ENCODE peak calls at places on chromosome 12, in six cellular contexts. P is pancreas; O is foreskin keratinocyte; J is activated T-helper 17 cell treated with anti-CD3 and anti-CD28 coated beads, Interleukin-2, amount 50 U/mL, for 72 hours; T is psoas muscle; H is T-cell. R is an unnamed sample.

GRCh38 chr12:94873368-94874085 is 130.0 kb downstream of the NDUFA12 start:
- ATAC-seq in P (peak; percentile 80), O (peak; percentile 25), J (peak; percentile 12), T (peak; percentile 61), H (peak; percentile 20), R (peak; percentile 46)

GRCh38 chr12:902581-902980 is 46.9 kb downstream of the RAD52 start:
- ATAC-seq in P (no peak), O (no peak), J (no peak), T (no peak), H (no peak), R (no peak)

GRCh38 chr12:22473212-22473611 is 71.1 kb downstream of the C2CD5 start:
- ATAC-seq in P (no peak), O (no peak), J (no peak), T (no peak), H (no peak), R (no peak)

GRCh38 chr12:118188690-118189371 is 52.9 kb downstream of the PEBP1 start:
- ATAC-seq in P (peak; percentile 62), O (peak; percentile 38), J (no peak), T (peak; percentile 63), H (no peak), R (peak; percentile 73)

GRCh38 chr12:11576104-11576503 is 73.4 kb upstream of the ETV6 start:
- ATAC-seq in P (no peak), O (peak; percentile 75), J (peak; percentile 58), T (no peak), H (no peak), R (no peak)

GRCh38 chr12:108611884-108612415 is 14.1 kb upstream of the TMEM119 start:
- ATAC-seq in P (no peak), O (peak; percentile 84), J (peak; percentile 65), T (no peak), H (peak; percentile 36), R (peak; percentile 60)

GRCh38 chr12:24997970-24998582 is 49.2 kb upstream of the BCAT1 start:
- ATAC-seq in P (no peak), O (peak; percentile 64), J (peak; percentile 89), T (peak; percentile 39), H (peak; percentile 29), R (peak; percentile 86)

GRCh38 chr12:109753959-109754358 is 40.3 kb downstream of the FAM222A start:
- ATAC-seq in P (no peak), O (no peak), J (no peak), T (no peak), H (no peak), R (no peak)

GRCh38 chr12:122189626-122190475 is 6.9 kb downstream of the LRRC43 start:
- ATAC-seq in P (no peak), O (no peak), J (no peak), T (no peak), H (no peak), R (no peak)

GRCh38 chr12:111693818-111694217 is 8.0 kb downstream of the ACAD10 start:
- ATAC-seq in P (no peak), O (no peak), J (no peak), T (no peak), H (no peak), R (no peak)

GRCh38 chr12:1799068-1799881 is 21.1 kb upstream of the LRTM2 start:
- ATAC-seq in P (no peak), O (no peak), J (no peak), T (no peak), H (no peak), R (no peak)

GRCh38 chr12:91620949-91621348 is 438.3 kb upstream of the DCN start:
- ATAC-seq in P (no peak), O (no peak), J (no peak), T (no peak), H (no peak), R (no peak)

GRCh38 chr12:26727482-26728204 is 105.4 kb downstream of the ITPR2 start:
- ATAC-seq in P (no peak), O (no peak), J (no peak), T (no peak), H (no peak), R (no peak)

GRCh38 chr12:6434205-6435180 is 10.3 kb upstream of the CD27 start:
- ATAC-seq in P (no peak), O (no peak), J (peak; percentile 84), T (no peak), H (peak; percentile 92), R (no peak)

GRCh38 chr12:110726018-110726417 is 16.7 kb downstream of the PPP1CC start:
- ATAC-seq in P (no peak), O (no peak), J (no peak), T (no peak), H (no peak), R (no peak)

GRCh38 chr12:530308-530707 is 70.6 kb downstream of the B4GALNT3 start:
- ATAC-seq in P (peak; percentile 41), O (peak; percentile 62), J (no peak), T (peak; percentile 81), H (no peak), R (no peak)

GRCh38 chr12:12207746-12208145 is 59.1 kb downstream of the LRP6 start:
- ATAC-seq in P (no peak), O (no peak), J (no peak), T (no peak), H (no peak), R (no peak)

GRCh38 chr12:20220339-20220738 is 148.0 kb upstream of the PDE3A start:
- ATAC-seq in P (peak; percentile 80), O (no peak), J (peak; percentile 23), T (no peak), H (no peak), R (peak; percentile 76)

GRCh38 chr12:57864382-57864781 is 17.9 kb upstream of the CTDSP2 start:
- ATAC-seq in P (no peak), O (no peak), J (peak; percentile 16), T (no peak), H (no peak), R (peak; percentile 71)

GRCh38 chr12:4802841-4803240 is 82.6 kb downstream of the GALNT8 start:
- ATAC-seq in P (no peak), O (no peak), J (no peak), T (no peak), H (no peak), R (no peak)

GRCh38 chr12:48933664-48934311 is 8.5 kb upstream of the FKBP11 start:
- ATAC-seq in P (no peak), O (no peak), J (peak; percentile 82), T (no peak), H (peak; percentile 89), R (no peak)

GRCh38 chr12:26251600-26251999 is 56.2 kb downstream of the SSPN start:
- ATAC-seq in P (peak; percentile 19), O (no peak), J (no peak), T (no peak), H (no peak), R (no peak)

GRCh38 chr12:89529738-89530137 is 3.9 kb upstream of the POC1B start:
- ATAC-seq in P (peak; percentile 34), O (no peak), J (no peak), T (no peak), H (peak; percentile 33), R (no peak)

GRCh38 chr12:79414252-79414651 is 276.5 kb downstream of the PAWR start:
- ATAC-seq in P (peak; percentile 25), O (peak; percentile 32), J (no peak), T (no peak), H (no peak), R (no peak)